ENCODE peak calls at places on chromosomes 1 and 21, in seven cellular contexts. O is IMR-90, J is SK-N-SH, A is A549, K is K562, I is GM12878, T is HepG2. W is an unnamed sample.

GRCh38 chr1:234926574-234927311 is 201.9 kb downstream of the TOMM20 start:
- DNase-seq in K (no peak), I (peak), J (no peak), O (no peak), A (no peak), T (no peak), W (no peak)

GRCh38 chr1:230899845-230900251 is 31.5 kb upstream of the C1orf198 start:
- DNase-seq in J (no peak), I (no peak), T (no peak), K (no peak), A (no peak), O (peak), W (no peak)

GRCh38 chr1:20058531-20058930 is 11.5 kb upstream of the PLA2G5 start:
- DNase-seq in A (no peak), O (peak), K (no peak), T (no peak), J (no peak), I (no peak), W (no peak)

GRCh38 chr1:59444520-59444919 is 147.6 kb downstream of the FGGY start:
- DNase-seq in O (no peak), A (no peak), J (no peak), I (no peak), T (no peak), K (no peak), W (no peak)

GRCh38 chr1:168360622-168361021 is 79.9 kb downstream of the TBX19 start:
- DNase-seq in I (no peak), T (no peak), J (no peak), A (no peak), K (no peak), O (no peak), W (no peak)

GRCh38 chr1:163875927-163876320 is 554.2 kb downstream of the NUF2 start:
- DNase-seq in J (no peak), T (no peak), K (no peak), O (peak), I (no peak), A (no peak), W (no peak)

GRCh38 chr1:107433068-107433467 is 292.2 kb downstream of the NTNG1 start:
- DNase-seq in I (no peak), A (no peak), K (no peak), O (no peak), J (no peak), T (no peak), W (no peak)

GRCh38 chr1:180112979-180113650 is 41.6 kb upstream of the QSOX1 start:
- DNase-seq in J (no peak), O (peak), A (no peak), K (no peak), T (no peak), I (no peak), W (no peak)

GRCh38 chr1:109910963-109911798 is 532 bp downstream of the CSF1 start:
- DNase-seq in I (no peak), O (no peak), T (no peak), J (no peak), A (no peak), K (peak), W (no peak)

GRCh38 chr1:185585770-185586169 is 148.4 kb upstream of the HMCN1 start:
- DNase-seq in J (no peak), I (no peak), A (peak), O (no peak), K (no peak), T (peak), W (no peak)

GRCh38 chr21:44892536-44893277 is 19.2 kb upstream of the PTTG1IP start:
- DNase-seq in A (no peak), I (no peak), T (no peak), O (peak), J (peak), K (peak), W (peak)
- TF ChIP-seq RFX5 in A (no peak), I (no peak), T (no peak), O (no peak), J (no peak), K (no peak), W (no peak)

GRCh38 chr1:232149302-232150201 is 480.4 kb downstream of the SIPA1L2 start:
- DNase-seq in K (no peak), T (no peak), I (no peak), J (no peak), A (peak), O (peak), W (no peak)
- TF ChIP-seq RFX5 in K (no peak), T (no peak), I (no peak), J (no peak), A (no peak), O (no peak), W (no peak)

DNA sequence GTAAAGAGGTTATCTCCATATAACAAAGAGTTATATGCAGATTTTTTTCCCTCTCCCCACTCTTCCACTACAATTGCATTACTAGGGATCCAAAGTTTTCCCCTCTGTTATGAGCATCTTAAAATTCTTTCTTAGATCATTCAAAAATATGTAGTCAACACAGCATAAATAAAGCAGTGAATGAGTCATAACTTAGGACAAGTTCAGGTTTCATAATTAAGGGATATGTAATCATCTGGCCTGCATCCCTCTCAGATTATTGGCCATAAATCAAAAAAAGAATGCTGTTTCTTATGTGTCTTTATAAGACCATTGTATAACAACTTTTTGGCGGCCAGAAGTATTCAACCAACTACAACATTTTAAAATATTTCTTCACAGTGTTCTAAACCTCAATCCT is 1526.1 kb downstream of the KCNT2 start:
- DNase-seq in O (peak), J (no peak), T (no peak), K (no peak), I (no peak), A (no peak), W (no peak)
- TF ChIP-seq RFX5 in O (no peak), J (no peak), T (no peak), K (no peak), I (no peak), A (no peak), W (no peak)

GRCh38 chr1:92441316-92442311 is 45.1 kb downstream of the GFI1 start:
- DNase-seq in I (no peak), K (peak), T (peak), O (no peak), J (no peak), A (peak), W (peak)
- TF ChIP-seq RFX5 in I (no peak), K (no peak), T (no peak), O (no peak), J (no peak), A (no peak), W (no peak)

GRCh38 chr21:43345746-43346409 is 81.1 kb downstream of the SIK1 start:
- DNase-seq in I (no peak), A (no peak), K (peak), O (peak), J (no peak), T (peak), W (no peak)
- TF ChIP-seq RFX5 in I (no peak), A (no peak), K (no peak), O (no peak), J (no peak), T (no peak), W (no peak)

GRCh38 chr1:89609781-89610456 is 23.0 kb upstream of the LRRC8C start:
- DNase-seq in J (no peak), I (no peak), A (no peak), O (no peak), T (peak), K (no peak), W (no peak)

GRCh38 chr1:89609339-89609725 is 23.6 kb upstream of the LRRC8C start:
- DNase-seq in I (no peak), T (no peak), K (no peak), O (no peak), A (no peak), J (no peak), W (no peak)

GRCh38 chr1:89608627-89609338 is 24.1 kb upstream of the LRRC8C start:
- DNase-seq in J (no peak), T (no peak), K (no peak), A (no peak), O (no peak), I (no peak), W (no peak)

GRCh38 chr1:89611721-89612120 is 21.2 kb upstream of the LRRC8C start:
- DNase-seq in O (no peak), I (peak), K (no peak), A (no peak), J (no peak), T (no peak), W (no peak)

DNA sequence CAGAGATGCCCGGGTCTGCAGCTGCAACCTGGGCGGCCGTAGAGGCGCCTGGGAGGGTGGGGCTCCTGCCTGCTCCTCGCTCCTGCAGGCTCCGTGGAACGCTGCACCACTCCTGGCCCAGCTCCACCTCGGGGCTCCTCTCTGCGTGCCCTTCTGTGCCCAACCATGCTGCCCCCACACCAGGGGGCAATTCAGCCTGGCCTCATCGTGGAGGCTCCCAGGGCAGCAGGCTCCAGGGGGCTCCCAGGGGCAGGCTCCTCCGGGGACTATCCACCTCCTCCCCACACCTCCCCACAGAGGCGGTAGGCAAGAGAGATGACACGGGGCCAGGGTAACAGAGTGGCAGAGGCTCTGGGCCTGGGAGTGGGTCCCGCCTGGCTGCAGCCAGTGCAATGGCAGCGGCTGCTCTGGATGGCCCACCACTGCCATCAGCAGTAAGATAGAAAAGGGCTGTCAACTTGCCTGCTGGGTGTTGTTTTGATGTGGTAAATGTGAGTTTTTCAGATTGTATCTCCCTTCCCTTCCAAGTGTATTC is 22.4 kb upstream of the LRRC8C start:
- DNase-seq in A (no peak), T (no peak), O (no peak), J (no peak), I (no peak), K (no peak), W (no peak)
- TF ChIP-seq RFX5 in A (no peak), T (no peak), O (no peak), J (no peak), I (no peak), K (no peak), W (no peak)

DNA sequence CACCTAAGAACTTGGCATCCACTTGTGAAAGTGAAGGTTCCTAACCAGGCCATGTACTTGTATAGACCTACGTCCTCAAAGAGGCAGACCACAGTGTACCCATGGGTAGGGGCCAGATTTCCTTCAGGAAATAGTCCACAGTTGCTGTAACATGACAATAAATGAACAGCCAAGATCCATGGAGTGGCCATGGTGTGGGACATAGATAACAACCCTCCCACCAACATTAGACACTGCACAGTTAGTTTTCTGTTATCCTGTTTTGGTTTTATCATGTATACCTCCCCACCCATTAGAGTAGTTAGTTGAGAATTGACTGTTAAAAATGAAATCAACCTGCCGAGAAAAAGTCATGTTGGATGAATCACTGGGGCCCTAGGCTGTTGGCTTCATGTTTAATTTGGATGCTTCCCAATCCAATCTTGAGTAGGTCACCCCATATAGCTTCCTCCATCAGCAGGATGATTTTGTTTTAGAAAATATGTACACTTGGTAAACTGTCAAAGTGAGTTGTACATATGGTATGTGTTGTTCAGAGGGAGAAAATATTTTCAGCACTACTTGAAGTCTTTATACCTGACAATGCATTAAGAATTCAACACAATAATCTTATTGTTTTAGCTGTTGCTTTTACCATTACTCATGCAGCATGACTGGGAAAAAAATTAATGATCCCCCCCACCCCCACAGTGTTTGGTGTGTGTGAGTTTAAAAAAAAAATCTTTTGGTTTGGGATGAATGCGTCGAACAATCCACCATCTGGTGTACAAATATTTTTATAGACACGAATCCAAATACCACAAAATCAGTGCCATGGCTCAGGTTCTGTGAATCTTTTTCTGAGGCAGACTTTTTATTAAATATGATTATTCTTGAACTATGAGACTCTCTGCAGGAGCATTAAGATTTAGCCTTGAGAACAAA is 88.3 kb upstream of the ARHGAP29 start:
- DNase-seq in I (no peak), J (no peak), T (peak), K (no peak), O (peak), A (peak), W (no peak)
- TF ChIP-seq RFX5 in I (no peak), J (no peak), T (no peak), K (no peak), O (no peak), A (no peak), W (no peak)

GRCh38 chr1:153939476-153939875 is 7.0 kb downstream of the DENND4B start:
- DNase-seq in T (no peak), K (no peak), A (no peak), J (peak), O (no peak), I (no peak), W (no peak)
- TF ChIP-seq RFX5 in T (no peak), K (no peak), A (no peak), J (no peak), O (no peak), I (no peak), W (no peak)